ENCODE peak calls at places on chromosome 10, in ten cellular contexts. P is tibial nerve; S is RWPE1; N is B cell; G is MCF 10A; E is CD8-positive, alpha-beta T cell; I is astrocyte; V is AG09309; Y is osteocyte; Q is hepatocyte. A is an unnamed sample.

GRCh38 chr10:34124522-34125035 is 690.5 kb downstream of the PARD3 start:
- DNase-seq in P (no peak), S (peak), N (no peak), G (peak), E (no peak), I (peak), V (no peak), Y (no peak), Q (peak), A (no peak)

GRCh38 chr10:69464401-69464800 is 13.1 kb downstream of the TSPAN15 start:
- DNase-seq in P (no peak), S (no peak), N (no peak), G (no peak), E (no peak), I (no peak), V (no peak), Y (no peak), Q (no peak), A (no peak)

GRCh38 chr10:104274762-104275721 is 6.1 kb downstream of the GSTO2 start:
- DNase-seq in P (no peak), S (peak), N (peak), G (peak), E (peak), I (no peak), V (no peak), Y (no peak), Q (peak), A (no peak)

GRCh38 chr10:71475243-71475871 is 78.6 kb downstream of the CDH23 start:
- DNase-seq in P (no peak), S (no peak), N (peak), G (no peak), E (no peak), I (no peak), V (no peak), Y (no peak), Q (no peak), A (no peak)

GRCh38 chr10:70145666-70146488 is 623 bp downstream of the TYSND1 start:
- DNase-seq in P (no peak), S (peak), N (peak), G (peak), E (peak), I (peak), V (no peak), Y (no peak), Q (peak), A (peak)

GRCh38 chr10:80078448-80079311 is at the start of gene TMEM254:
- DNase-seq in P (peak), S (peak), N (peak), G (peak), E (peak), I (peak), V (peak), Y (peak), Q (peak), A (peak)

GRCh38 chr10:3199488-3199887 is 26.9 kb upstream of the PITRM1 start:
- DNase-seq in P (no peak), S (no peak), N (no peak), G (no peak), E (no peak), I (no peak), V (no peak), Y (no peak), Q (no peak), A (no peak)

GRCh38 chr10:118850418-118851061 is 95.8 kb upstream of the CACUL1 start:
- DNase-seq in P (peak), S (peak), N (peak), G (peak), E (peak), I (no peak), V (peak), Y (no peak), Q (peak), A (no peak)

GRCh38 chr10:42367532-42368230 is 270.7 kb downstream of the ZNF33B start:
- DNase-seq in P (peak), S (peak), N (peak), G (no peak), E (no peak), I (peak), V (peak), Y (no peak), Q (no peak), A (no peak)

GRCh38 chr10:125102821-125103220 is 57.5 kb downstream of the CTBP2 start:
- DNase-seq in P (no peak), S (peak), N (no peak), G (no peak), E (no peak), I (no peak), V (no peak), Y (no peak), Q (no peak), A (no peak)

GRCh38 chr10:112083526-112083925 is 100.0 kb downstream of the GPAM start:
- DNase-seq in P (no peak), S (no peak), N (no peak), G (no peak), E (no peak), I (no peak), V (no peak), Y (no peak), Q (no peak), A (no peak)

GRCh38 chr10:13885238-13885990 is 298.6 kb downstream of the PRPF18 start:
- DNase-seq in P (no peak), S (no peak), N (no peak), G (no peak), E (no peak), I (no peak), V (no peak), Y (no peak), Q (no peak), A (no peak)

GRCh38 chr10:34966440-34966839 is 123.7 kb downstream of the CUL2 start:
- DNase-seq in P (no peak), S (no peak), N (no peak), G (no peak), E (no peak), I (peak), V (peak), Y (no peak), Q (no peak), A (no peak)

GRCh38 chr10:125411724-125412123 is 251.4 kb upstream of the CTBP2 start:
- DNase-seq in P (no peak), S (peak), N (no peak), G (peak), E (no peak), I (peak), V (peak), Y (no peak), Q (no peak), A (no peak)

GRCh38 chr10:84552478-84552877 is 224.1 kb downstream of the CCSER2 start:
- DNase-seq in P (no peak), S (no peak), N (no peak), G (no peak), E (no peak), I (no peak), V (no peak), Y (no peak), Q (no peak), A (no peak)

GRCh38 chr10:113126506-113127192 is 176.6 kb downstream of the TCF7L2 start:
- DNase-seq in P (peak), S (peak), N (peak), G (peak), E (peak), I (peak), V (no peak), Y (peak), Q (peak), A (peak)

GRCh38 chr10:78986419-78986818 is 82.3 kb upstream of the ZMIZ1 start:
- DNase-seq in P (no peak), S (no peak), N (no peak), G (peak), E (no peak), I (no peak), V (peak), Y (no peak), Q (no peak), A (no peak)

GRCh38 chr10:70782401-70783055 is 2.6 kb downstream of the TBATA start:
- DNase-seq in P (no peak), S (no peak), N (no peak), G (no peak), E (no peak), I (no peak), V (no peak), Y (no peak), Q (no peak), A (no peak)

GRCh38 chr10:103238506-103239252 is 7.0 kb upstream of the RPEL1 start:
- DNase-seq in P (no peak), S (peak), N (no peak), G (peak), E (no peak), I (peak), V (no peak), Y (no peak), Q (peak), A (no peak)

GRCh38 chr10:124621637-124622036 is 122.5 kb downstream of the FAM53B start:
- DNase-seq in P (no peak), S (no peak), N (no peak), G (no peak), E (no peak), I (no peak), V (no peak), Y (no peak), Q (no peak), A (no peak)

GRCh38 chr10:21399392-21400015 is 126.0 kb downstream of the SKIDA1 start:
- DNase-seq in P (no peak), S (peak), N (no peak), G (peak), E (no peak), I (peak), V (peak), Y (no peak), Q (peak), A (peak)

GRCh38 chr10:62992145-62992721 is 140.9 kb upstream of the NRBF2 start:
- DNase-seq in P (no peak), S (no peak), N (peak), G (peak), E (no peak), I (peak), V (no peak), Y (no peak), Q (no peak), A (no peak)

GRCh38 chr10:71433116-71433982 is 36.6 kb downstream of the CDH23 start:
- DNase-seq in P (no peak), S (no peak), N (no peak), G (no peak), E (no peak), I (no peak), V (no peak), Y (peak), Q (no peak), A (no peak)

GRCh38 chr10:63013755-63014154 is 119.4 kb upstream of the NRBF2 start:
- DNase-seq in P (no peak), S (no peak), N (no peak), G (no peak), E (no peak), I (no peak), V (no peak), Y (no peak), Q (no peak), A (no peak)

GRCh38 chr10:115963848-115964247 is 309.2 kb downstream of the GFRA1 start:
- DNase-seq in P (no peak), S (no peak), N (no peak), G (peak), E (no peak), I (peak), V (no peak), Y (no peak), Q (no peak), A (no peak)
- TF ChIP-seq CTCF in P (no peak), S (no peak), N (no peak), G (no peak), E (no peak), I (peak), V (peak), Y (peak), Q (no peak), A (peak)

GRCh38 chr10:30821994-30822692 is 192.6 kb upstream of the LYZL2 start:
- DNase-seq in P (no peak), S (no peak), N (no peak), G (no peak), E (no peak), I (no peak), V (no peak), Y (no peak), Q (no peak), A (no peak)
- TF ChIP-seq CTCF in P (no peak), S (no peak), N (no peak), G (no peak), E (no peak), I (no peak), V (no peak), Y (no peak), Q (no peak), A (no peak)

GRCh38 chr10:88971668-88972067 is 18.9 kb upstream of the FAS start:
- DNase-seq in P (no peak), S (no peak), N (no peak), G (no peak), E (no peak), I (no peak), V (no peak), Y (no peak), Q (no peak), A (no peak)
- TF ChIP-seq CTCF in P (no peak), S (no peak), N (no peak), G (no peak), E (no peak), I (no peak), V (no peak), Y (no peak), Q (no peak), A (no peak)

GRCh38 chr10:127577376-127577775 is 28.3 kb downstream of the NPS start:
- DNase-seq in P (no peak), S (no peak), N (no peak), G (no peak), E (no peak), I (peak), V (no peak), Y (no peak), Q (no peak), A (no peak)
- TF ChIP-seq CTCF in P (no peak), S (no peak), N (no peak), G (peak), E (no peak), I (peak), V (no peak), Y (peak), Q (peak), A (peak)

A was measured in mesothelial cell of epicardium.